ENCODE peak calls at places on chromosomes 1 and 21, in ten cellular contexts. V is left lung, S is astrocyte, F is cardiac muscle cell, L is iPS DF 6.9, M is colonic mucosa, J is tibial nerve, A is PC-9, Z is H1, K is HCT116. C is an unnamed sample. For H3K9me3 and H3K36me3, the result is how much of the 10 kb centered on the place peaks cover.

GRCh38 chr1:8699679-8700078 is 117.8 kb downstream of the RERE start:
- DNase-seq in V (no peak), S (no peak), F (no peak), L (no peak), M (no peak), J (no peak), A (no peak), Z (no peak), K (no peak), C (no peak)

GRCh38 chr1:154793674-154794073 is 76.4 kb downstream of the KCNN3 start:
- DNase-seq in V (no peak), S (no peak), F (no peak), L (no peak), M (no peak), J (no peak), A (no peak), Z (no peak), K (no peak), C (no peak)

GRCh38 chr1:11531314-11531870 is 52.4 kb downstream of the DISP3 start:
- DNase-seq in V (peak), S (no peak), F (no peak), L (no peak), M (no peak), J (no peak), A (no peak), Z (no peak), K (no peak), C (no peak)

GRCh38 chr1:192589813-192590212 is 14.2 kb downstream of the RGS1 start:
- DNase-seq in V (no peak), S (peak), F (no peak), L (no peak), M (no peak), J (no peak), A (no peak), Z (no peak), K (no peak), C (no peak)

GRCh38 chr1:234505774-234506114 is 26.8 kb upstream of the TARBP1 start:
- DNase-seq in V (no peak), S (peak), F (no peak), L (no peak), M (no peak), J (no peak), A (no peak), Z (no peak), K (no peak), C (peak)

GRCh38 chr1:67322442-67322841 is 14.8 kb downstream of the IL12RB2 start:
- DNase-seq in V (no peak), S (no peak), F (no peak), L (no peak), M (no peak), J (no peak), A (no peak), Z (no peak), K (no peak), C (no peak)

GRCh38 chr1:62688687-62689085 is 500 bp upstream of the DOCK7 start:
- DNase-seq in V (no peak), S (peak), F (no peak), L (no peak), M (peak), J (no peak), A (no peak), Z (no peak), K (no peak), C (no peak)

GRCh38 chr1:3599816-3600215 is 11.5 kb downstream of the MEGF6 start:
- DNase-seq in V (no peak), S (no peak), F (no peak), L (no peak), M (no peak), J (no peak), A (no peak), Z (no peak), K (no peak), C (peak)

GRCh38 chr1:247865416-247865815 is 8.4 kb downstream of the TRIM58 start:
- DNase-seq in V (no peak), S (no peak), F (no peak), L (no peak), M (no peak), J (no peak), A (no peak), Z (no peak), K (no peak), C (peak)

GRCh38 chr1:65606426-65606825 is 186.0 kb downstream of the LEPR start:
- DNase-seq in V (no peak), S (no peak), F (no peak), L (no peak), M (no peak), J (no peak), A (no peak), Z (no peak), K (no peak), C (no peak)

GRCh38 chr1:195580988-195581387 is 1027.3 kb downstream of the KCNT2 start:
- DNase-seq in V (no peak), S (no peak), F (no peak), L (no peak), M (no peak), J (no peak), A (no peak), Z (no peak), K (no peak), C (no peak)

GRCh38 chr1:61224609-61225008 is 142.2 kb downstream of the NFIA start:
- DNase-seq in V (no peak), S (no peak), F (peak), L (no peak), M (no peak), J (no peak), A (no peak), Z (no peak), K (no peak), C (no peak)

GRCh38 chr1:162921311-162921710 is 60.3 kb upstream of the CCDC190 start:
- DNase-seq in V (no peak), S (no peak), F (no peak), L (no peak), M (no peak), J (no peak), A (no peak), Z (no peak), K (no peak), C (no peak)

GRCh38 chr1:228007054-228007800 is 429 bp downstream of the WNT3A start:
- DNase-seq in V (no peak), S (no peak), F (peak), L (no peak), M (no peak), J (no peak), A (no peak), Z (no peak), K (no peak), C (peak)
- H3K4me3 ChIP-seq in V (peak), S (no peak), F (peak), L (peak), M (no peak), J (no peak), A (no peak), Z (peak), K (peak), C (peak)

DNA sequence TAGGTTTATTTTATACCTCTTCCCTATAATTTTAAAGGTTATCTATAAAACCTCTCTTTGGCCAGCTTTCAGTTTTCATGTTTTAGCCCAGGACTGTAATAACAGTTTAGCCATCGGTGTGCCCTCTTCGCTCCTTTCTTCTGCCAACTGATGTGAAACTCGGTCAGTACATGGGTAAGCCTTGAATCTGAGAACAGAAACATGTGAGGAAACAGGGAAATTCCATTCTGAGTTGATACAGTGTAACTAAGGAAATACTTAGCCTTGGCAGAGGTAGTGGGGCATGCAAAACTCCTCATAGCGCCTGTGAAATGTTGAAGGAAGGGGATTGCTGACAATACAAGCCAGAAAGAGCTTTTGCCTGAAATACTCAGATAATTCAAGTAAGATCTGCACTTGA is 465.2 kb downstream of the NCAM2 start:
- DNase-seq in V (no peak), S (no peak), F (no peak), L (no peak), M (no peak), J (no peak), A (no peak), Z (no peak), K (no peak), C (peak)
- H3K9me3 ChIP-seq in V (under half), S (under half), F (under half), L (under half), M (under half), J (under half), A (under half), Z (under half), K (under half), C (under half)

GRCh38 chr1:99877568-99877967 is 27.4 kb downstream of the AGL start:
- DNase-seq in V (no peak), S (no peak), F (no peak), L (no peak), M (no peak), J (no peak), A (no peak), Z (no peak), K (no peak), C (no peak)
- H3K36me3 ChIP-seq in V (under half), S (under half), F (half or more), L (under half), M (under half), J (under half), A (under half), Z (under half), K (under half), C (under half)

DNA sequence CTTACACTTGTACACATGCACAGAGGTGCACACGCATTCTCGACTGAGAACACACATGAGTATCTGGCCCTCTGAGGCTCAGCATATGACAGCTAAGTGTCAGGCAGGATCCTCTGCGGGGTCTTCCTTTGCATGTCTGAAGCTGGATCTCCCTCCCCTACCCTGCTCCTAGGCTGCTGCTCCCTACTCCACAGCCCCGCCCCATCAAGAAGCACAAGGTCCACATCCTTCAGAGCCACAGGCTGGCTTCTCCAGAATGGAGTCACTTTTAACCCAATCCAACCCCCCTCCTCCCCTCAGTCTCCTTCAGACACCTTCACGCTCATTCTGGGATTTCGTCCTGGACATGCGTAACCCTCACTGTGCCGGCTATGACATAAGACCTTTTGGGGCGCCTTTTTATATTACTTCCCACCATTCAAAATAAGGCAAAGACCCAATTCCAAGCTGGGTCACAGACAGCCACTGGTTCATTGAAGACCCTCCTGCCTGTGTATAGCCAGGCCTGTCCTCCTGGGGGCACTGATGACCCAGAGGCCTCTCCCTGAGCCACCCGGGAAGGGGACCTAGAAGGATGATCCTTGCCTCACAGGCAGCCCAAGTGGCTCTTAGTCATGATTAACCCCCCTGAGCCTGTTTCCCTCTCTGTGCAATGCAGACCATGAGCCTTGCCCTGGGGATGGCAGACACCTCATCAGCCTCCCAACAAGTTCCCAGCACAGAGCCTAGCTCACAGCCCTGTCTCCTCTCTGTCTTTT is 4.7 kb downstream of the ADGRB2 start:
- DNase-seq in V (peak), S (no peak), F (no peak), L (no peak), M (no peak), J (no peak), A (no peak), Z (no peak), K (no peak), C (no peak)
- H3K4me3 ChIP-seq in V (no peak), S (no peak), F (no peak), L (no peak), M (no peak), J (no peak), A (no peak), Z (no peak), K (no peak), C (no peak)

GRCh38 chr1:125064481-125064880 is 3879.7 kb downstream of the SRGAP2C start:
- DNase-seq in V (peak), S (no peak), F (no peak), L (no peak), M (no peak), J (no peak), A (no peak), Z (no peak), K (no peak), C (no peak)

GRCh38 chr1:125066385-125066784 is 3881.6 kb downstream of the SRGAP2C start:
- DNase-seq in V (peak), S (no peak), F (no peak), L (no peak), M (no peak), J (no peak), A (no peak), Z (no peak), K (no peak), C (no peak)

GRCh38 chr1:125065092-125065820 is 3880.5 kb downstream of the SRGAP2C start:
- DNase-seq in V (peak), S (no peak), F (no peak), L (no peak), M (no peak), J (no peak), A (no peak), Z (no peak), K (no peak), C (no peak)

DNA sequence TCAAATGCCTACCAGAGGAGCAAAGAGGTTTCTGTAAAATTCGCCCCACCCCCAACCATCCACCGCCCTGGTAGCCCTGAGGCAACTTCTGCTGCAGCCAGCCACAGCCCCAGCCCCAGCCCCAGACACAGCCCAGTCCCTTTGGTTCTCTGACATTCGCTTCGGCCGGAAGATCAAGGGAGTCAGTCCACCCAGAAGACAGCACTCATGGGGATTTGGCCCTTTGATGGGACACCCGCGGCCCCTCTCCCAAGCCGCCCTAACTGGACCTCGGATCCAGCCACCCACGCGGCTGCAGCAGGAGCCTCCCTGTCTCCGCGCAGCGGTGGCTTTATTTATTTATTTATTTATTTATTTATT is 3881.0 kb downstream of the SRGAP2C start:
- DNase-seq in V (peak), S (no peak), F (no peak), L (no peak), M (no peak), J (no peak), A (no peak), Z (no peak), K (no peak), C (no peak)
- H3K9me3 ChIP-seq in V (half or more), S (under half), F (under half), L (under half), M (under half), J (under half), A (under half), Z (under half), K (under half), C (under half)

GRCh38 chr21:32322676-32323075 is 24.0 kb downstream of the MRAP start:
- DNase-seq in V (no peak), S (no peak), F (no peak), L (no peak), M (no peak), J (no peak), A (no peak), Z (no peak), K (no peak), C (no peak)
- H3K36me3 ChIP-seq in V (under half), S (half or more), F (under half), L (half or more), M (under half), J (under half), A (under half), Z (half or more), K (half or more), C (half or more)

GRCh38 chr1:32991819-32992488 is 27.3 kb upstream of the RNF19B start:
- DNase-seq in V (peak), S (no peak), F (no peak), L (no peak), M (no peak), J (no peak), A (no peak), Z (no peak), K (no peak), C (no peak)
- H3K4me3 ChIP-seq in V (no peak), S (no peak), F (no peak), L (no peak), M (no peak), J (no peak), A (no peak), Z (no peak), K (peak), C (no peak)

C was measured in MG63.